ENCODE peak calls at places on chromosomes 11 and 22, in seven cellular contexts. One of them, this sample, is unnamed.

GRCh38 chr11:29243616-29244015 is 773.2 kb downstream of the KCNA4 start:
- DNase-seq in astrocyte of the spinal cord: no peak
- DNase-seq in fibroblast of lung: peak
- DNase-seq in thyroid gland: no peak
- DNase-seq in cardiac muscle cell: no peak
- DNase-seq in PC-3: no peak
- DNase-seq in fibroblast of mammary gland: no peak
- DNase-seq in this sample: no peak

GRCh38 chr22:26902401-26903029 is 245.1 kb downstream of the MIAT start:
- DNase-seq in astrocyte of the spinal cord: no peak
- DNase-seq in fibroblast of lung: no peak
- DNase-seq in cardiac muscle cell: no peak
- DNase-seq in thyroid gland: no peak
- DNase-seq in PC-3: no peak
- DNase-seq in fibroblast of mammary gland: no peak
- DNase-seq in this sample: no peak

GRCh38 chr11:69156673-69157155 is 979 bp downstream of the SMIM38 start:
- DNase-seq in fibroblast of lung: peak
- DNase-seq in PC-3: no peak
- DNase-seq in cardiac muscle cell: peak
- DNase-seq in thyroid gland: no peak
- DNase-seq in astrocyte of the spinal cord: no peak
- DNase-seq in fibroblast of mammary gland: peak
- DNase-seq in this sample: peak

GRCh38 chr22:35972559-35972958 is 56.1 kb downstream of the RBFOX2 start:
- DNase-seq in astrocyte of the spinal cord: no peak
- DNase-seq in thyroid gland: no peak
- DNase-seq in fibroblast of mammary gland: peak
- DNase-seq in fibroblast of lung: peak
- DNase-seq in cardiac muscle cell: no peak
- DNase-seq in PC-3: peak
- DNase-seq in this sample: no peak

GRCh38 chr11:129576652-129577051 is 201.0 kb downstream of the BARX2 start:
- DNase-seq in fibroblast of mammary gland: no peak
- DNase-seq in thyroid gland: no peak
- DNase-seq in fibroblast of lung: no peak
- DNase-seq in PC-3: no peak
- DNase-seq in cardiac muscle cell: no peak
- DNase-seq in astrocyte of the spinal cord: no peak
- DNase-seq in this sample: no peak

GRCh38 chr22:49483946-49484345 is 343.7 kb downstream of the BRD1 start:
- DNase-seq in thyroid gland: no peak
- DNase-seq in fibroblast of mammary gland: no peak
- DNase-seq in PC-3: no peak
- DNase-seq in astrocyte of the spinal cord: no peak
- DNase-seq in fibroblast of lung: no peak
- DNase-seq in cardiac muscle cell: no peak
- DNase-seq in this sample: no peak

GRCh38 chr11:32851251-32851650 is 21.5 kb downstream of the PRRG4 start:
- DNase-seq in cardiac muscle cell: no peak
- DNase-seq in PC-3: no peak
- DNase-seq in fibroblast of mammary gland: no peak
- DNase-seq in fibroblast of lung: no peak
- DNase-seq in thyroid gland: no peak
- DNase-seq in astrocyte of the spinal cord: no peak
- DNase-seq in this sample: no peak

GRCh38 chr11:72411623-72412532 is 22.5 kb downstream of the CLPB start:
- DNase-seq in PC-3: no peak
- DNase-seq in fibroblast of lung: peak
- DNase-seq in thyroid gland: peak
- DNase-seq in cardiac muscle cell: no peak
- DNase-seq in fibroblast of mammary gland: no peak
- DNase-seq in astrocyte of the spinal cord: no peak
- DNase-seq in this sample: no peak

GRCh38 chr22:24894998-24895397 is 51.5 kb downstream of the LHFPL7 start:
- DNase-seq in fibroblast of mammary gland: peak
- DNase-seq in fibroblast of lung: peak
- DNase-seq in cardiac muscle cell: peak
- DNase-seq in astrocyte of the spinal cord: peak
- DNase-seq in thyroid gland: peak
- DNase-seq in PC-3: peak
- DNase-seq in this sample: peak

GRCh38 chr11:129460714-129461113 is 85.1 kb downstream of the BARX2 start:
- DNase-seq in cardiac muscle cell: no peak
- DNase-seq in fibroblast of mammary gland: no peak
- DNase-seq in thyroid gland: no peak
- DNase-seq in fibroblast of lung: no peak
- DNase-seq in astrocyte of the spinal cord: no peak
- DNase-seq in PC-3: no peak
- DNase-seq in this sample: no peak

GRCh38 chr22:19703869-19704268 is 10.4 kb upstream of the SEPTIN5 start:
- DNase-seq in astrocyte of the spinal cord: no peak
- DNase-seq in fibroblast of mammary gland: no peak
- DNase-seq in cardiac muscle cell: no peak
- DNase-seq in fibroblast of lung: no peak
- DNase-seq in thyroid gland: no peak
- DNase-seq in PC-3: no peak
- DNase-seq in this sample: no peak

GRCh38 chr11:118084247-118084646 is 2.5 kb downstream of the SMIM35 start:
- DNase-seq in astrocyte of the spinal cord: no peak
- DNase-seq in PC-3: peak
- DNase-seq in fibroblast of mammary gland: peak
- DNase-seq in thyroid gland: peak
- DNase-seq in fibroblast of lung: no peak
- DNase-seq in cardiac muscle cell: peak
- DNase-seq in this sample: peak

GRCh38 chr11:20474951-20475517 is 87.5 kb downstream of the PRMT3 start:
- DNase-seq in fibroblast of mammary gland: no peak
- DNase-seq in PC-3: no peak
- DNase-seq in thyroid gland: no peak
- DNase-seq in cardiac muscle cell: no peak
- DNase-seq in fibroblast of lung: no peak
- DNase-seq in astrocyte of the spinal cord: no peak
- DNase-seq in this sample: peak

GRCh38 chr11:130817608-130817944 is 98.7 kb downstream of the SNX19 start:
- DNase-seq in fibroblast of mammary gland: peak
- DNase-seq in cardiac muscle cell: peak
- DNase-seq in PC-3: no peak
- DNase-seq in fibroblast of lung: peak
- DNase-seq in astrocyte of the spinal cord: peak
- DNase-seq in thyroid gland: no peak
- DNase-seq in this sample: peak

GRCh38 chr11:66607126-66607834 is 9.2 kb upstream of the RBM14 start:
- DNase-seq in cardiac muscle cell: peak
- DNase-seq in fibroblast of lung: peak
- DNase-seq in PC-3: no peak
- DNase-seq in fibroblast of mammary gland: peak
- DNase-seq in thyroid gland: peak
- DNase-seq in astrocyte of the spinal cord: peak
- DNase-seq in this sample: peak

GRCh38 chr11:76700177-76701100 is 29.9 kb upstream of the LRRC32 start:
- DNase-seq in astrocyte of the spinal cord: peak
- DNase-seq in fibroblast of lung: peak
- DNase-seq in PC-3: peak
- DNase-seq in thyroid gland: no peak
- DNase-seq in fibroblast of mammary gland: peak
- DNase-seq in cardiac muscle cell: peak
- DNase-seq in this sample: peak

GRCh38 chr11:19089421-19089820 is 27.5 kb upstream of the ZDHHC13 start:
- DNase-seq in astrocyte of the spinal cord: no peak
- DNase-seq in thyroid gland: no peak
- DNase-seq in PC-3: peak
- DNase-seq in fibroblast of mammary gland: no peak
- DNase-seq in fibroblast of lung: no peak
- DNase-seq in cardiac muscle cell: no peak
- DNase-seq in this sample: peak

GRCh38 chr11:134278356-134278755 is 2.2 kb downstream of the GLB1L3 start:
- DNase-seq in PC-3: no peak
- DNase-seq in astrocyte of the spinal cord: no peak
- DNase-seq in cardiac muscle cell: no peak
- DNase-seq in fibroblast of lung: no peak
- DNase-seq in fibroblast of mammary gland: no peak
- DNase-seq in thyroid gland: no peak
- DNase-seq in this sample: no peak

GRCh38 chr11:134275534-134276395 is at the start of gene GLB1L3:
- DNase-seq in fibroblast of lung: peak
- DNase-seq in astrocyte of the spinal cord: no peak
- DNase-seq in fibroblast of mammary gland: no peak
- DNase-seq in cardiac muscle cell: no peak
- DNase-seq in PC-3: no peak
- DNase-seq in thyroid gland: peak
- DNase-seq in this sample: peak

GRCh38 chr11:134275188-134275533 is 1.0 kb upstream of the GLB1L3 start:
- DNase-seq in thyroid gland: no peak
- DNase-seq in fibroblast of lung: no peak
- DNase-seq in PC-3: no peak
- DNase-seq in cardiac muscle cell: no peak
- DNase-seq in astrocyte of the spinal cord: no peak
- DNase-seq in fibroblast of mammary gland: no peak
- DNase-seq in this sample: no peak

GRCh38 chr11:134276396-134277175 is 407 bp downstream of the GLB1L3 start:
- DNase-seq in thyroid gland: no peak
- DNase-seq in fibroblast of mammary gland: no peak
- DNase-seq in PC-3: no peak
- DNase-seq in cardiac muscle cell: no peak
- DNase-seq in fibroblast of lung: no peak
- DNase-seq in astrocyte of the spinal cord: no peak
- DNase-seq in this sample: no peak

DNA sequence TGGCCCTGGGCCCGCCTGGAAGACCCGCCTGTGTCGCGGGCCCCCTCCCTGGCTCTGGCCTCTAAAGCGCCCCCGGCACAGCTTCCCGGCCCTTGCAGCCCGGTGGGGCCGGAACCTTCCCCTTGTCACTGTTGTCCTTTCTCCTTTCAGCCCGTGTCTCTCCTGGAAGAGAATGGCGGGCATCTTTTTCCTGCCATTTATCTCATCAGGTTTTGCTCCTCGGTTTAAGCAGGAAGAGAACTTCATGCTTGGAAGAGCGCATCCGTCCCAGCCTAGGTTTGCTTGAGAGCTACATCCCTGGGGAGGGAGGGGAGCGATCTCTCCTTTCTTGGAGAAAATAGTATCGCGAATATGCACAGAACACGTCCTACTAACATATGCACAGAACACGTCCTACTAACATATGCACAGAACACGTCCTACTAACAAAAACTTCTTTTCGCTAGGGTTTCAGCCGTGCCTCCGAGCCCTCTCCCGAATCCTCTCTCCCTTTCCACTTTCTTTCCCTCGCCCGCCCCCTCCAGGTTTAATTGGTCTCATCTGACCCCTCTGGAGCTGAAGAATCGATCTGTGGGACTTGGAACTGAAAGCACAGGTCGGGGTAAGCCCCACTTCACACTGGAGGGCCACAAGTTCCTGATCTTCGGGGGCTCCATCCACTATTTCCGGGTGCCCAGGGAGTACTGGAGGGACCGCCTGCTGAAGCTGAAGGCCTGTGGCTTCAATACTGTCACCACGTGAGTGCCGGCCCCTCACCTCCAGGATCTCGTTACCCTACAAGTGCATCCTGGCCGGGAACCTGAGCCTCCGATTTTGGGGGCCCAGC is 1.2 kb downstream of the GLB1L3 start:
- DNase-seq in astrocyte of the spinal cord: no peak
- DNase-seq in thyroid gland: no peak
- DNase-seq in fibroblast of mammary gland: no peak
- DNase-seq in fibroblast of lung: no peak
- DNase-seq in cardiac muscle cell: no peak
- DNase-seq in PC-3: no peak
- DNase-seq in this sample: no peak
- TF ChIP-seq CTCF in astrocyte of the spinal cord: no peak
- TF ChIP-seq CTCF in thyroid gland: no peak
- TF ChIP-seq CTCF in fibroblast of mammary gland: no peak
- TF ChIP-seq CTCF in fibroblast of lung: no peak
- TF ChIP-seq CTCF in cardiac muscle cell: no peak
- TF ChIP-seq CTCF in PC-3: no peak
- TF ChIP-seq CTCF in this sample: no peak

GRCh38 chr11:120634706-120635105 is 123.2 kb downstream of the GRIK4 start:
- DNase-seq in thyroid gland: no peak
- DNase-seq in fibroblast of mammary gland: no peak
- DNase-seq in cardiac muscle cell: no peak
- DNase-seq in astrocyte of the spinal cord: no peak
- DNase-seq in fibroblast of lung: no peak
- DNase-seq in PC-3: no peak
- DNase-seq in this sample: no peak

GRCh38 chr11:120630100-120630499 is 118.6 kb downstream of the GRIK4 start:
- DNase-seq in thyroid gland: no peak
- DNase-seq in fibroblast of mammary gland: no peak
- DNase-seq in PC-3: no peak
- DNase-seq in astrocyte of the spinal cord: no peak
- DNase-seq in cardiac muscle cell: no peak
- DNase-seq in fibroblast of lung: no peak
- DNase-seq in this sample: no peak

GRCh38 chr11:120633630-120634374 is 122.3 kb downstream of the GRIK4 start:
- DNase-seq in fibroblast of mammary gland: no peak
- DNase-seq in cardiac muscle cell: no peak
- DNase-seq in fibroblast of lung: no peak
- DNase-seq in PC-3: no peak
- DNase-seq in astrocyte of the spinal cord: no peak
- DNase-seq in thyroid gland: no peak
- DNase-seq in this sample: no peak

GRCh38 chr11:120629407-120629806 is 117.9 kb downstream of the GRIK4 start:
- DNase-seq in fibroblast of mammary gland: no peak
- DNase-seq in PC-3: no peak
- DNase-seq in astrocyte of the spinal cord: no peak
- DNase-seq in cardiac muscle cell: no peak
- DNase-seq in thyroid gland: no peak
- DNase-seq in fibroblast of lung: no peak
- DNase-seq in this sample: no peak

GRCh38 chr11:120632579-120632978 is 121.0 kb downstream of the GRIK4 start:
- DNase-seq in astrocyte of the spinal cord: no peak
- DNase-seq in PC-3: no peak
- DNase-seq in fibroblast of mammary gland: no peak
- DNase-seq in cardiac muscle cell: no peak
- DNase-seq in thyroid gland: no peak
- DNase-seq in fibroblast of lung: no peak
- DNase-seq in this sample: no peak
- TF ChIP-seq CTCF in astrocyte of the spinal cord: peak
- TF ChIP-seq CTCF in PC-3: peak
- TF ChIP-seq CTCF in fibroblast of mammary gland: peak
- TF ChIP-seq CTCF in cardiac muscle cell: peak
- TF ChIP-seq CTCF in thyroid gland: no peak
- TF ChIP-seq CTCF in fibroblast of lung: peak
- TF ChIP-seq CTCF in this sample: no peak

DNA sequence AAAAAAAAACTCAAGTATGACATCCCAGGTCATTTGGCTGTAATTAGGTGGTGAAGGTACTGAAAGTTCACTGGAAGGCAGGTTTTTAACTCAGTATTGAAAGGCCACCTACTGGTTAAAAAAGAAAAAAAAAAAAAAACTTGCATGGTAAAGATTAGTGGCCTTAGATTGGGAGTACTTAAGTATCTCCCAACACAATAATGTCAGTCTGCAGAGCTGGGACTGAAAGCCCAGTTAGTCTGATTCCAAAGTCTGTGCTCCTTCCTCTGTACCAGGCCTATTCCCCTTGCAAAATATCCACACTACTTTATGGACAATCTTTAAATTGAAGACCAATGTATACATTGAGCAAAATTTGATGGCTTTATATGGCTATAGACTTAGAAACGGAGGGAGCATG is 85.5 kb downstream of the NOX4 start:
- DNase-seq in fibroblast of lung: no peak
- DNase-seq in astrocyte of the spinal cord: peak
- DNase-seq in fibroblast of mammary gland: peak
- DNase-seq in cardiac muscle cell: peak
- DNase-seq in thyroid gland: no peak
- DNase-seq in PC-3: peak
- DNase-seq in this sample: peak
- TF ChIP-seq CTCF in fibroblast of lung: peak
- TF ChIP-seq CTCF in astrocyte of the spinal cord: no peak
- TF ChIP-seq CTCF in fibroblast of mammary gland: peak
- TF ChIP-seq CTCF in cardiac muscle cell: peak
- TF ChIP-seq CTCF in thyroid gland: no peak
- TF ChIP-seq CTCF in PC-3: peak
- TF ChIP-seq CTCF in this sample: peak

GRCh38 chr11:113690619-113691569 is 15.2 kb downstream of the TMPRSS5 start:
- DNase-seq in fibroblast of mammary gland: peak
- DNase-seq in cardiac muscle cell: peak
- DNase-seq in thyroid gland: no peak
- DNase-seq in astrocyte of the spinal cord: peak
- DNase-seq in fibroblast of lung: peak
- DNase-seq in PC-3: peak
- DNase-seq in this sample: peak
- TF ChIP-seq CTCF in fibroblast of mammary gland: peak
- TF ChIP-seq CTCF in cardiac muscle cell: peak
- TF ChIP-seq CTCF in thyroid gland: peak
- TF ChIP-seq CTCF in astrocyte of the spinal cord: peak
- TF ChIP-seq CTCF in fibroblast of lung: no peak
- TF ChIP-seq CTCF in PC-3: peak
- TF ChIP-seq CTCF in this sample: no peak

This sample was measured in bronchial epithelial cell.